ENCODE peak calls at places on chromosomes 7 and 10, in ten cellular contexts. Y, J, M, C, F, G, W, Z, Q and I are unnamed samples.
A peak's percentile ranks its signal among the peaks of the same experiment; 100 is the strongest.

GRCh38 chr10:99808285-99808684 is 25.8 kb downstream of the ABCC2 start:
- DNase-seq in J (no peak), G (no peak), Q (no peak), M (no peak), C (no peak), Z (no peak), F (no peak), W (no peak), Y (no peak), I (no peak)

GRCh38 chr7:26525413-26526287 is 234.0 kb downstream of the SNX10 start:
- DNase-seq in Y (no peak), Z (no peak), C (no peak), Q (no peak), G (no peak), J (no peak), W (no peak), M (no peak), F (no peak), I (no peak)

GRCh38 chr10:101952196-101952595 is 103.8 kb downstream of the ARMH3 start:
- DNase-seq in C (no peak), G (no peak), W (no peak), Z (no peak), M (no peak), J (no peak), Y (no peak), F (no peak), Q (no peak), I (peak; percentile 34)

GRCh38 chr7:66308411-66308810 is 103.3 kb downstream of the TPST1 start:
- DNase-seq in W (no peak), M (no peak), J (no peak), Q (no peak), G (no peak), Z (no peak), Y (no peak), F (no peak), C (no peak), I (no peak)

GRCh38 chr7:5693529-5693928 is 87.9 kb downstream of the RNF216 start:
- DNase-seq in M (peak; percentile 54), J (peak; percentile 78), Q (no peak), G (no peak), F (peak; percentile 13), Z (no peak), W (peak; percentile 80), Y (no peak), C (peak; percentile 73), I (peak; percentile 47)

GRCh38 chr7:157521752-157522151 is 184.9 kb downstream of the DNAJB6 start:
- DNase-seq in Q (no peak), M (no peak), Y (peak; percentile 5), Z (no peak), J (no peak), C (no peak), W (no peak), G (no peak), F (no peak), I (no peak)

GRCh38 chr10:102262744-102263370 is 17.5 kb downstream of the GBF1 start:
- DNase-seq in F (no peak), C (no peak), Z (no peak), G (no peak), W (peak; percentile 18), Y (no peak), J (no peak), M (no peak), Q (no peak), I (peak; percentile 19)

GRCh38 chr10:133085251-133086125 is 2.2 kb upstream of the ADGRA1 start:
- DNase-seq in Y (no peak), C (no peak), M (no peak), G (no peak), Q (no peak), Z (no peak), W (no peak), F (no peak), J (no peak), I (no peak)

GRCh38 chr10:2861632-2862210 is 205.6 kb upstream of the PFKP start:
- DNase-seq in M (no peak), G (no peak), Y (no peak), J (no peak), C (no peak), Q (no peak), W (no peak), F (no peak), Z (no peak), I (no peak)

GRCh38 chr7:50660040-50660829 is 95.0 kb upstream of the DDC start:
- DNase-seq in Z (peak; percentile 56), G (no peak), F (no peak), Q (peak; percentile 34), M (no peak), W (no peak), J (no peak), Y (no peak), C (no peak), I (no peak)

GRCh38 chr10:73225518-73225917 is 21.5 kb downstream of the DNAJC9 start:
- DNase-seq in Z (no peak), F (no peak), Y (no peak), M (no peak), G (no peak), J (no peak), Q (no peak), W (no peak), C (no peak), I (no peak)

GRCh38 chr10:102752934-102753664 is 9.4 kb downstream of the WBP1L start:
- DNase-seq in F (no peak), J (peak; percentile 88), Y (no peak), C (peak; percentile 89), G (no peak), M (peak; percentile 58), W (peak; percentile 81), Z (no peak), Q (peak; percentile 71), I (peak; percentile 84)

GRCh38 chr7:28621369-28621807 is 209.1 kb downstream of the CREB5 start:
- DNase-seq in M (no peak), F (peak; percentile 56), Z (no peak), G (no peak), Y (no peak), C (no peak), J (no peak), Q (no peak), W (no peak), I (no peak)

DNA sequence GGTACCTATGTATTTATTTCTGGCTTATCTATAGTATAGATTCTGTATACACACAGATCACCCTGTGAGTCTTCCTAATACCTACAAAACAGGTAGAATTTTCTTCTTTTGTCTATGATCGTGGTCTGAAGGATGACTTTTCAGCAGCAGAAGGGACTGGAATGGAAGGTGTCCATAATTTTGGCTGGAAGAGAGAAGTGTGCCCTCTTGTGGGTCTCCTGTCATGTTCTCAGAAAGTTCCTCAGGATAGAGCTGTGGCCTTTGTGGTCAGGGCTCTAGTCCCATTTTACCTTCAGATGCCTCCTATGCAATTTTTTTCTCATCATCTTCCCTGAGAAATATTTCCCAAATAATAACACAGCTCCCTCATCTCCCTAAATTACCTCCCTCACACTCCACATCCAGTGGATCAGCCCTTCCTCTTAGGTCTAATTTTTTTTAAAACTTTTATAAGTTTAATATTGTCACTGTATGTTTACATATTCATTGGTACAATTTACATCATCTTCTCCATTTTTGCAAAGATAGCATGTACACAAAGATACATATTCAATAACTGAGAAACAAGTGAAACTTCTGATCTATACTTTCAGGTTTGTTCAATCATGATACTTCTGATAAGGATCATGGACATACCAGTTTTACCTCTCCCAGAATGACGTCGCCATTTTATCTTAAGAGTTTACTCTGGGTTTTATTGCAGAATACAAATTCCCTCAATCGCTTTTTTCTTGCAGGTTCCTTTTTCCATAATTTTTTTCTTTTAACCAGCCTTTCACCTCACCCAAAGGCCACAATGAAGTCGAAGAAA is 112.7 kb downstream of the REEP3 start:
- DNase-seq in W (peak; percentile 64), Q (peak; percentile 61), Z (no peak), J (peak; percentile 44), C (peak; percentile 67), G (peak; percentile 26), Y (no peak), M (no peak), F (peak; percentile 43), I (peak; percentile 55)
- TF ChIP-seq CTCF in W (peak; percentile 38), Q (peak; percentile 78), Z (no peak), J (peak; percentile 61), C (peak; percentile 70), G (peak; percentile 45), Y (peak; percentile 41), M (peak; percentile 42), F (peak; percentile 47), I (peak; percentile 51)

DNA sequence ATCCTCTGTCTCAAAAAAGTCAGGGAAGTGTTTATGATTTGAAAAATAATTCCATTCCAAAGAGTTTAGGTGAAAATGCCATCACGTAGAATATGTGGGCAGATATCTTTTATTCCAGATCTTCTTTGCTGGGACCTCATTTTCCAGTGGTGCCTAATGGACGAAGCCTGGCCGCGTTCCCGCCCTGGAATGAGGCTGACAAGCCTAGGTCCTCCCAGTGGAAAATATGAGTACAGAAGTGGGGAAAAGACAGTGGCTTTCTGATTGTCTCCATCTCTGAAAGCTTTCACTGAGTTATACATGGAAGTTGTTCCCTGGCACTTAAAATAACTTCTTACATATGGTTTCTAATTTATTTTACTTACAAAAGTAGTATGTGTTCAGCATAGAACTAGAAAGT is 139.4 kb downstream of the TACC2 start:
- DNase-seq in Z (no peak), W (peak; percentile 66), Y (no peak), J (peak; percentile 59), C (no peak), Q (no peak), M (peak; percentile 78), G (no peak), F (no peak), I (peak; percentile 39)
- TF ChIP-seq CTCF in Z (no peak), W (peak; percentile 5), Y (no peak), J (peak; percentile 49), C (no peak), Q (no peak), M (peak; percentile 27), G (no peak), F (no peak), I (peak; percentile 3)

GRCh38 chr10:61285749-61286148 is 167.4 kb downstream of the TMEM26 start:
- DNase-seq in F (no peak), J (peak; percentile 54), W (peak; percentile 26), Z (no peak), M (no peak), Q (peak; percentile 47), C (no peak), G (peak; percentile 12), Y (no peak), I (no peak)
- TF ChIP-seq CTCF in F (no peak), J (no peak), W (no peak), Z (no peak), M (no peak), Q (no peak), C (no peak), G (no peak), Y (no peak), I (no peak)

DNA sequence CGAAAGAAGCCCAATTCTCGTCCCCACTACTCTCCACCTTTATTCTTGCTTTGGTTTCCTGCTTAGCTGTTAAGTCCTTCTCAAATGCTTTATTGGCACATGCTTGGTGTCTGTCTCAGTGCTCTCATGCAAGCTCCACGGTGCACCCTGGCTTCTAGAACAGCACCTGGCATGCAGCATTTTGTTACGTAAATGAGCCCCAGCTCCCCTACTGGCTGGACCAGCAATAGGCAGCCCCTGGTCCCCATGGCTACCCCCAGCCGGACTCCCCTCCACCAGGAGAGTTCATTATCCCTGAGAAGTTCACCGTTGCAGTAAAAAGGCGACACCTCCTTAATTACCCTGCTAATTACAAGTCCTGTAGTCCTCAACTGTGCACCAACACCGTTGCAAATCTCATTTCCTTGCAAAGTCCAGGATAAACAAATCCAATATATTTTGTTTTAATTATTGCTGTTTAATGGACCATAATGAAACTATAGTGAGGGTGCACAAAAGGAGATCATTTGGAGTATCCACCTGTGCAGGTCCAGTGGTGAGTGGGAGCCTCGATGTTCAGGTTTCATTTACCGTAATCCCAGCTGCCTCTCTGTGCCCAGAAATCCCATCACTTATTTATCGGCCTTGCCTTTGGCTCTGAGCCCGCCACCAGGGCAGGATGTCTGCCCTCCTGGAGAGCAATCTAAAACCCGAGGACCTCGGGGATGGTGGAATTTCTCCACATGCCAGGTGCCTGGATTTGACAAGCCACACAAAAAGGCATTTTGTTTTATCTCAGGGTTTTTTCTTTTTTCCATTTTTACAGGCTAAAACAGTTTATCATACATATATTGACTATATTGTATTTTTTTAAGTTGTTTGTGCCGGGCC is 12.8 kb upstream of the DRGX start:
- DNase-seq in F (no peak), G (peak; percentile 44), Y (no peak), J (no peak), C (peak; percentile 17), Q (peak; percentile 69), W (peak; percentile 12), M (no peak), Z (no peak), I (no peak)
- TF ChIP-seq CTCF in F (no peak), G (no peak), Y (no peak), J (peak; percentile 20), C (peak; percentile 55), Q (peak; percentile 52), W (peak; percentile 30), M (no peak), Z (no peak), I (peak; percentile 13)